ENCODE peak calls at places on chromosomes 7 and 10, in four cellular contexts. S is NCI-H345, Q is GM23338, X is HT1080. H is an unnamed sample.

GRCh38 chr7:22001345-22002004 is 55.8 kb upstream of the CDCA7L start:
- DNase-seq in Q (peak), S (peak), X (peak), H (peak)

GRCh38 chr10:71090801-71091200 is 121.6 kb upstream of the UNC5B start:
- DNase-seq in X (no peak), Q (no peak), S (no peak), H (no peak)

GRCh38 chr7:102287465-102288146 is 938 bp downstream of the SH2B2 start:
- DNase-seq in Q (peak), X (no peak), S (peak), H (peak)

GRCh38 chr7:145696071-145696470 is 420.5 kb upstream of the CNTNAP2 start:
- DNase-seq in S (no peak), X (no peak), Q (no peak), H (no peak)

GRCh38 chr7:28355553-28356319 is 56.6 kb upstream of the CREB5 start:
- DNase-seq in Q (no peak), S (peak), X (no peak), H (no peak)

GRCh38 chr7:150586068-150586777 is 19.0 kb downstream of the GIMAP4 start:
- DNase-seq in Q (no peak), S (no peak), X (no peak), H (no peak)

GRCh38 chr7:1523208-1523607 is 7.3 kb upstream of the MAFK start:
- DNase-seq in X (no peak), S (no peak), Q (peak), H (peak)

GRCh38 chr7:33411000-33411399 is 281.6 kb downstream of the BBS9 start:
- DNase-seq in Q (no peak), S (no peak), X (no peak), H (no peak)

GRCh38 chr10:89153086-89153485 is 54.0 kb downstream of the CH25H start:
- DNase-seq in S (no peak), Q (no peak), X (no peak), H (no peak)

GRCh38 chr7:4838626-4839334 is 23.1 kb downstream of the PAPOLB start:
- DNase-seq in S (no peak), Q (no peak), X (no peak), H (no peak)

GRCh38 chr10:102804382-102804781 is 32.8 kb downstream of the CYP17A1 start:
- DNase-seq in X (no peak), Q (no peak), S (no peak), H (no peak)

GRCh38 chr7:131312838-131313237 is 14.8 kb upstream of the MKLN1 start:
- DNase-seq in Q (no peak), S (no peak), X (no peak), H (no peak)

GRCh38 chr7:103446046-103446520 is at the start of gene SLC26A5:
- DNase-seq in X (no peak), S (peak), Q (peak), H (peak)

GRCh38 chr7:132072165-132072564 is 504.1 kb downstream of the PLXNA4 start:
- DNase-seq in X (no peak), Q (no peak), S (no peak), H (no peak)

GRCh38 chr10:114487815-114488536 is 83.7 kb upstream of the AFAP1L2 start:
- DNase-seq in X (no peak), S (no peak), Q (no peak), H (no peak)

GRCh38 chr10:132397671-132398565 is 918 bp downstream of the PWWP2B start:
- DNase-seq in S (peak), Q (peak), X (peak), H (no peak)

GRCh38 chr10:3045471-3046209 is 21.7 kb upstream of the PFKP start:
- DNase-seq in Q (peak), X (peak), S (no peak), H (peak)

GRCh38 chr10:132570771-132571564 is 33.4 kb downstream of the INPP5A start:
- DNase-seq in X (no peak), S (peak), Q (no peak), H (peak)

GRCh38 chr10:131034451-131034850 is 277.1 kb downstream of the TCERG1L start:
- DNase-seq in X (no peak), S (no peak), Q (no peak), H (no peak)

GRCh38 chr7:21960922-21961321 is 15.2 kb upstream of the CDCA7L start:
- DNase-seq in S (no peak), Q (no peak), X (peak), H (no peak)

GRCh38 chr7:17441557-17441956 is 143.1 kb downstream of the AHR start:
- DNase-seq in S (no peak), Q (no peak), X (no peak), H (no peak)

GRCh38 chr7:27143022-27143949 is at the start of gene HOXA5:
- DNase-seq in X (no peak), Q (peak), S (no peak), H (peak)

GRCh38 chr7:156942708-156943090 is 6.8 kb upstream of the NOM1 start:
- DNase-seq in X (no peak), Q (peak), S (no peak), H (peak)

GRCh38 chr10:23058366-23058765 is 37.0 kb upstream of the MSRB2 start:
- DNase-seq in Q (no peak), S (no peak), X (no peak), H (no peak)

GRCh38 chr7:95476904-95477594 is 8.7 kb upstream of the ASB4 start:
- DNase-seq in Q (peak), S (peak), X (peak), H (peak)

GRCh38 chr7:43639858-43640491 is 57.1 kb downstream of the STK17A start:
- DNase-seq in X (peak), S (peak), Q (no peak), H (no peak)

GRCh38 chr10:132257271-132257670 is 50.5 kb downstream of the STK32C start:
- DNase-seq in S (no peak), X (peak), Q (no peak), H (no peak)

GRCh38 chr10:101538481-101538880 is 49.6 kb downstream of the POLL start:
- DNase-seq in S (peak), Q (no peak), X (no peak), H (no peak)